ENCODE peak calls at places on chromosomes 1 and 21, in four cellular contexts. One of them, this sample, is unnamed.

GRCh38 chr1:9198538-9199361 is 35.8 kb upstream of the H6PD start:
- DNase-seq in tibial nerve: no peak
- DNase-seq in H9: peak; percentile 83
- DNase-seq in neural progenitor cell: peak; percentile 91
- DNase-seq in this sample: no peak

GRCh38 chr1:162697140-162697895 is 65.1 kb downstream of the DDR2 start:
- DNase-seq in tibial nerve: no peak
- DNase-seq in H9: no peak
- DNase-seq in neural progenitor cell: no peak
- DNase-seq in this sample: no peak

GRCh38 chr1:36539526-36539925 is 56.8 kb upstream of the CSF3R start:
- DNase-seq in tibial nerve: no peak
- DNase-seq in H9: peak; percentile 18
- DNase-seq in neural progenitor cell: no peak
- DNase-seq in this sample: no peak

GRCh38 chr1:169495916-169496315 is 10.2 kb upstream of the SLC19A2 start:
- DNase-seq in tibial nerve: no peak
- DNase-seq in H9: no peak
- DNase-seq in neural progenitor cell: no peak
- DNase-seq in this sample: no peak

GRCh38 chr1:59446257-59446901 is 149.5 kb downstream of the FGGY start:
- DNase-seq in tibial nerve: no peak
- DNase-seq in H9: no peak
- DNase-seq in neural progenitor cell: peak; percentile 3
- DNase-seq in this sample: no peak

GRCh38 chr1:37875833-37876232 is 16.4 kb upstream of the MTF1 start:
- DNase-seq in tibial nerve: no peak
- DNase-seq in H9: no peak
- DNase-seq in neural progenitor cell: no peak
- DNase-seq in this sample: no peak

GRCh38 chr1:19179597-19180271 is 30.3 kb downstream of the UBR4 start:
- DNase-seq in tibial nerve: no peak
- DNase-seq in H9: no peak
- DNase-seq in neural progenitor cell: peak; percentile 20
- DNase-seq in this sample: peak; percentile 7

GRCh38 chr1:241994171-241994570 is 4.7 kb downstream of the MAP1LC3C start:
- DNase-seq in tibial nerve: no peak
- DNase-seq in H9: no peak
- DNase-seq in neural progenitor cell: no peak
- DNase-seq in this sample: no peak

GRCh38 chr1:161198877-161199431 is at the start of gene ADAMTS4:
- DNase-seq in tibial nerve: peak; percentile 50
- DNase-seq in H9: peak; percentile 82
- DNase-seq in neural progenitor cell: peak; percentile 74
- DNase-seq in this sample: no peak

GRCh38 chr1:82260051-82260450 is 459.3 kb downstream of the ADGRL2 start:
- DNase-seq in tibial nerve: no peak
- DNase-seq in H9: no peak
- DNase-seq in neural progenitor cell: no peak
- DNase-seq in this sample: no peak

GRCh38 chr1:45945426-45945825 is 142.0 kb downstream of the MAST2 start:
- DNase-seq in tibial nerve: no peak
- DNase-seq in H9: no peak
- DNase-seq in neural progenitor cell: no peak
- DNase-seq in this sample: no peak

GRCh38 chr1:15305366-15305765 is 58.3 kb downstream of the FHAD1 start:
- DNase-seq in tibial nerve: no peak
- DNase-seq in H9: no peak
- DNase-seq in neural progenitor cell: no peak
- DNase-seq in this sample: no peak

GRCh38 chr1:175742790-175743459 is 470 bp downstream of the TNR start:
- DNase-seq in tibial nerve: no peak
- DNase-seq in H9: peak; percentile 77
- DNase-seq in neural progenitor cell: peak; percentile 84
- DNase-seq in this sample: no peak

GRCh38 chr1:207944571-207944970 is 33.6 kb upstream of the CD34 start:
- DNase-seq in tibial nerve: no peak
- DNase-seq in H9: no peak
- DNase-seq in neural progenitor cell: no peak
- DNase-seq in this sample: no peak

GRCh38 chr1:58251415-58252073 is 295.0 kb downstream of the OMA1 start:
- DNase-seq in tibial nerve: no peak
- DNase-seq in H9: peak; percentile 51
- DNase-seq in neural progenitor cell: peak; percentile 61
- DNase-seq in this sample: no peak

GRCh38 chr1:163163861-163164582 is 38.7 kb downstream of the RGS5 start:
- DNase-seq in tibial nerve: no peak
- DNase-seq in H9: no peak
- DNase-seq in neural progenitor cell: no peak
- DNase-seq in this sample: no peak

GRCh38 chr21:45423968-45424853 is 19.2 kb downstream of the COL18A1 start:
- DNase-seq in tibial nerve: no peak
- DNase-seq in H9: no peak
- DNase-seq in neural progenitor cell: no peak
- DNase-seq in this sample: no peak

GRCh38 chr1:196302981-196303380 is 305.3 kb downstream of the KCNT2 start:
- DNase-seq in tibial nerve: no peak
- DNase-seq in H9: no peak
- DNase-seq in neural progenitor cell: peak; percentile 31
- DNase-seq in this sample: no peak

GRCh38 chr1:204321665-204322064 is 38.1 kb downstream of the PLEKHA6 start:
- DNase-seq in tibial nerve: no peak
- DNase-seq in H9: no peak
- DNase-seq in neural progenitor cell: no peak
- DNase-seq in this sample: no peak

GRCh38 chr1:29736582-29737188 is 500.4 kb downstream of the PTPRU start:
- DNase-seq in tibial nerve: peak; percentile 48
- DNase-seq in H9: peak; percentile 49
- DNase-seq in neural progenitor cell: peak; percentile 93
- DNase-seq in this sample: no peak

GRCh38 chr1:43442756-43443155 is 11.0 kb downstream of the HYI start:
- DNase-seq in tibial nerve: no peak
- DNase-seq in H9: peak; percentile 17
- DNase-seq in neural progenitor cell: no peak
- DNase-seq in this sample: no peak

GRCh38 chr1:40630488-40631223 is 34.8 kb downstream of the RIMS3 start:
- DNase-seq in tibial nerve: no peak
- DNase-seq in H9: peak; percentile 78
- DNase-seq in neural progenitor cell: peak; percentile 83
- DNase-seq in this sample: no peak
- H3K27ac ChIP-seq in tibial nerve: no peak overlapping the region
- H3K27ac ChIP-seq in H9: no peak overlapping the region
- H3K27ac ChIP-seq in neural progenitor cell: no peak overlapping the region
- H3K27ac ChIP-seq in this sample: no peak overlapping the region

GRCh38 chr1:227654858-227655752 is 80.0 kb downstream of the JMJD4 start:
- DNase-seq in tibial nerve: no peak
- DNase-seq in H9: no peak
- DNase-seq in neural progenitor cell: no peak
- DNase-seq in this sample: no peak
- H3K9me3 ChIP-seq in tibial nerve: peaks cover 65% of the 10 kb centered on the region
- H3K9me3 ChIP-seq in H9: peaks cover 89% of the 10 kb centered on the region
- H3K9me3 ChIP-seq in neural progenitor cell: peaks cover 94% of the 10 kb centered on the region
- H3K9me3 ChIP-seq in this sample: peaks cover 90% of the 10 kb centered on the region

GRCh38 chr1:154579382-154579781 is 11.8 kb downstream of the CHRNB2 start:
- DNase-seq in tibial nerve: no peak
- DNase-seq in H9: no peak
- DNase-seq in neural progenitor cell: no peak
- DNase-seq in this sample: no peak
- H3K27ac ChIP-seq in tibial nerve: no peak overlapping the region
- H3K27ac ChIP-seq in H9: no peak overlapping the region
- H3K27ac ChIP-seq in neural progenitor cell: no peak overlapping the region
- H3K27ac ChIP-seq in this sample: no peak overlapping the region

DNA sequence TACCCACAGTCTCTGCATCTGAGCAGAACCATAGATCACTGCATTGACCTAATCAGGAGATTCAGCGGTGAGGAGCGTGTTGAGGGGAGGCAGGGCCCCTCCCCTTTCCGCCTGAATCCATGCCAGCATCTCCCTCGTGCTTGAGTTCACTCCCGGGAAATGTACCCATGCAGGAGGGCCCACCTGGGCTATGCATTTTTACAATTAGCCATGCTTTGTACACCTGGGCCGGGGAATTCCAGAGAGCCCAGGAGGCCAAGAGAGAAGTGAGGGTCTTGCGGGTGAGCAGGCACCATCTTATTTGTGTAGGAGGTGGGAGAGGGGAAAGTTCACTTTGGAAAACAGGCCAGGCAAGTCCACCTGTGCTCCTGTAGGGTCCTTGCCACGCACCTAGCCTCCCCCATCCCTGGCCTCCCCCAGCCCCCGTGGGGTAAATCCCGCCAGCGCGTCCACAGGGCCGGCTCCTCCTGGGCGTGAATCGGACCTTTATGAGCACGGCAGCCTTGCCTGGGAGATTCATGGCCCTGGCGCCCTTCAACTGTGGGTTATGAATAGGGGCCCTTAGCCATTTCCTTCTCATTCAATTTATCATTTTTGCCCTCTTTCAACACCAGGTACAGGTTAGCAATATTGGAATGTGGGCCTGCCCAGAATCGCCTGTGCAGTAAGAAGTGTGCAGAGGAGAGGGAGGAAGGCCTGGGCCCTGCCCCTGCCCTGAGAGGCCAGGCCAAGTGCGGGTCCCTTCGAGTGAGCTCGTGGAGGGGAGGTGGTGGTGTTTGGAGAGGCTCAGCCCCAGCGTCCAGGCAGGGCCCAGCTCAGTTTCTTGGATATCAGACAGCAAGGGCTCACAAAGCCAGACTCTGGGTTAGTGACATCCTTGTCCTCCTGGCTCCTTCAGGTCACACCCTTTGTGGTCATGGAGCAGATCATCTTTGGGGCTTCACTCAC is 84.4 kb upstream of the ACTRT2 start:
- DNase-seq in tibial nerve: no peak
- DNase-seq in H9: no peak
- DNase-seq in neural progenitor cell: no peak
- DNase-seq in this sample: no peak
- H3K9me3 ChIP-seq in tibial nerve: no peaks in the 10 kb centered on the region
- H3K9me3 ChIP-seq in H9: peaks cover 80% of the 10 kb centered on the region
- H3K9me3 ChIP-seq in neural progenitor cell: no peaks in the 10 kb centered on the region
- H3K9me3 ChIP-seq in this sample: no peaks in the 10 kb centered on the region

GRCh38 chr1:186014370-186015030 is 280.3 kb downstream of the HMCN1 start:
- DNase-seq in tibial nerve: no peak
- DNase-seq in H9: no peak
- DNase-seq in neural progenitor cell: no peak
- DNase-seq in this sample: no peak

GRCh38 chr1:186008920-186009737 is 274.9 kb downstream of the HMCN1 start:
- DNase-seq in tibial nerve: no peak
- DNase-seq in H9: no peak
- DNase-seq in neural progenitor cell: no peak
- DNase-seq in this sample: no peak
- H3K27ac ChIP-seq in tibial nerve: no peak overlapping the region
- H3K27ac ChIP-seq in H9: no peak overlapping the region
- H3K27ac ChIP-seq in neural progenitor cell: no peak overlapping the region
- H3K27ac ChIP-seq in this sample: no peak overlapping the region

DNA sequence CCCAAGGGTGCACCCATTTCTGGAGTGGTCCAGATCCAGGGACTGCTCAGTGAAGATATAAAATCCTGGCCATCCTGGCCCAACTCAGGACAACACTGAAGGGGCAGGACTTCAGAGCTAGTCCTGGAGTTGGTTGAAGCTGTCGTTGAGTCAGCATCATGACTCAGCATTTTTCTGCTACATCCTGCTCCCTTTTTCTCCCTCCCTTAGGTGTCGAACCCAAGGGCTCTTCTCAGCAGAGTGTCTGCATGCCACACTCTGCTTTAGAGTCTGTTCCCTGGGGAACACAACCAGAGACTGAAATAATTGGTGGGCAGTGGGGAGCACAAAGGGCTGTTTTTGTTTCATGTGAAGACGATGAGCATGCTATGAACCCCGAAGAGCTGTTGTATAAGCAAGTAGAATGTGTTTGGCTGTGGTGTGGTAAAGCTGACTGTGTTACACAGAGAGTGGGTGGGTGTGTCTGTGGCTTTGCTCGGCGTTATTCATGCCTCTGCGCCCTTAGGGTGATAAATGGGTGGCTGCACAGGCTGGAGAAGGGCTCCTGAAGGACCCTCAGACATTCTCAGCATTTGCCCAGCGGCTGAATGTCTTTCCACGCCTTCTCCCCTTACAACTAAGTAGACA is 167.2 kb downstream of the CYYR1 start:
- DNase-seq in tibial nerve: no peak
- DNase-seq in H9: peak; percentile 36
- DNase-seq in neural progenitor cell: peak; percentile 31
- DNase-seq in this sample: no peak
- H3K9me3 ChIP-seq in tibial nerve: no peaks in the 10 kb centered on the region
- H3K9me3 ChIP-seq in H9: no peaks in the 10 kb centered on the region
- H3K9me3 ChIP-seq in neural progenitor cell: no peaks in the 10 kb centered on the region
- H3K9me3 ChIP-seq in this sample: no peaks in the 10 kb centered on the region

This sample was measured in CD4-positive, alpha-beta T cell.